ENCODE peak calls at places on chromosomes 11 and 22, in nine cellular contexts. One of them, this sample, is unnamed. For H3K9me3, the result is how much of the 10 kb centered on the place peaks cover.

GRCh38 chr11:48172818-48173609 is 43.6 kb upstream of the OR4B1 start:
- DNase-seq in body of pancreas: peak
- DNase-seq in CD8-positive, alpha-beta T cell: peak
- DNase-seq in IMR-90: peak
- DNase-seq in right lobe of liver: peak
- DNase-seq in neuronal stem cell: peak
- DNase-seq in naive thymus-derived CD4-positive, alpha-beta T cell: peak
- DNase-seq in mesenchymal stem cell: peak
- DNase-seq in gastrocnemius medialis: peak
- DNase-seq in this sample: peak

GRCh38 chr11:19848219-19848618 is 135.6 kb downstream of the NAV2 start:
- DNase-seq in body of pancreas: no peak
- DNase-seq in mesenchymal stem cell: no peak
- DNase-seq in right lobe of liver: no peak
- DNase-seq in naive thymus-derived CD4-positive, alpha-beta T cell: no peak
- DNase-seq in CD8-positive, alpha-beta T cell: no peak
- DNase-seq in neuronal stem cell: peak
- DNase-seq in gastrocnemius medialis: no peak
- DNase-seq in IMR-90: no peak
- DNase-seq in this sample: no peak

GRCh38 chr11:88827018-88827676 is 238.6 kb downstream of the GRM5 start:
- DNase-seq in CD8-positive, alpha-beta T cell: no peak
- DNase-seq in right lobe of liver: no peak
- DNase-seq in IMR-90: no peak
- DNase-seq in mesenchymal stem cell: no peak
- DNase-seq in neuronal stem cell: no peak
- DNase-seq in body of pancreas: no peak
- DNase-seq in naive thymus-derived CD4-positive, alpha-beta T cell: no peak
- DNase-seq in gastrocnemius medialis: no peak
- DNase-seq in this sample: no peak

GRCh38 chr22:50250555-50251471 is at the start of gene HDAC10:
- DNase-seq in right lobe of liver: peak
- DNase-seq in gastrocnemius medialis: peak
- DNase-seq in mesenchymal stem cell: peak
- DNase-seq in naive thymus-derived CD4-positive, alpha-beta T cell: peak
- DNase-seq in CD8-positive, alpha-beta T cell: peak
- DNase-seq in body of pancreas: peak
- DNase-seq in IMR-90: peak
- DNase-seq in neuronal stem cell: peak
- DNase-seq in this sample: peak

GRCh38 chr22:49660794-49661781 is 166.6 kb downstream of the BRD1 start:
- DNase-seq in naive thymus-derived CD4-positive, alpha-beta T cell: no peak
- DNase-seq in IMR-90: no peak
- DNase-seq in mesenchymal stem cell: no peak
- DNase-seq in right lobe of liver: no peak
- DNase-seq in neuronal stem cell: no peak
- DNase-seq in gastrocnemius medialis: no peak
- DNase-seq in CD8-positive, alpha-beta T cell: no peak
- DNase-seq in body of pancreas: no peak
- DNase-seq in this sample: no peak

GRCh38 chr11:71962428-71963038 is 33.7 kb downstream of the RNF121 start:
- DNase-seq in body of pancreas: no peak
- DNase-seq in mesenchymal stem cell: peak
- DNase-seq in CD8-positive, alpha-beta T cell: no peak
- DNase-seq in gastrocnemius medialis: no peak
- DNase-seq in neuronal stem cell: no peak
- DNase-seq in IMR-90: peak
- DNase-seq in right lobe of liver: no peak
- DNase-seq in naive thymus-derived CD4-positive, alpha-beta T cell: no peak
- DNase-seq in this sample: no peak

GRCh38 chr11:97893612-97894011 is 1127.1 kb upstream of the CNTN5 start:
- DNase-seq in body of pancreas: no peak
- DNase-seq in naive thymus-derived CD4-positive, alpha-beta T cell: no peak
- DNase-seq in CD8-positive, alpha-beta T cell: no peak
- DNase-seq in neuronal stem cell: no peak
- DNase-seq in IMR-90: no peak
- DNase-seq in right lobe of liver: no peak
- DNase-seq in mesenchymal stem cell: no peak
- DNase-seq in gastrocnemius medialis: no peak
- DNase-seq in this sample: no peak

GRCh38 chr11:70512716-70513115 is 114.4 kb downstream of the CTTN start:
- DNase-seq in right lobe of liver: no peak
- DNase-seq in IMR-90: no peak
- DNase-seq in naive thymus-derived CD4-positive, alpha-beta T cell: no peak
- DNase-seq in mesenchymal stem cell: no peak
- DNase-seq in gastrocnemius medialis: no peak
- DNase-seq in CD8-positive, alpha-beta T cell: no peak
- DNase-seq in neuronal stem cell: no peak
- DNase-seq in body of pancreas: no peak
- DNase-seq in this sample: no peak

GRCh38 chr11:1005913-1006312 is 30.6 kb downstream of the MUC6 start:
- DNase-seq in CD8-positive, alpha-beta T cell: no peak
- DNase-seq in neuronal stem cell: no peak
- DNase-seq in right lobe of liver: no peak
- DNase-seq in mesenchymal stem cell: no peak
- DNase-seq in IMR-90: no peak
- DNase-seq in naive thymus-derived CD4-positive, alpha-beta T cell: no peak
- DNase-seq in body of pancreas: peak
- DNase-seq in gastrocnemius medialis: peak
- DNase-seq in this sample: no peak

GRCh38 chr11:102323542-102324261 is 6.4 kb downstream of the BIRC3 start:
- DNase-seq in right lobe of liver: no peak
- DNase-seq in mesenchymal stem cell: no peak
- DNase-seq in gastrocnemius medialis: no peak
- DNase-seq in CD8-positive, alpha-beta T cell: no peak
- DNase-seq in IMR-90: peak
- DNase-seq in body of pancreas: no peak
- DNase-seq in naive thymus-derived CD4-positive, alpha-beta T cell: no peak
- DNase-seq in neuronal stem cell: no peak
- DNase-seq in this sample: no peak

GRCh38 chr11:79121351-79121750 is 319.5 kb downstream of the TENM4 start:
- DNase-seq in right lobe of liver: no peak
- DNase-seq in neuronal stem cell: no peak
- DNase-seq in body of pancreas: no peak
- DNase-seq in gastrocnemius medialis: no peak
- DNase-seq in naive thymus-derived CD4-positive, alpha-beta T cell: no peak
- DNase-seq in CD8-positive, alpha-beta T cell: no peak
- DNase-seq in mesenchymal stem cell: no peak
- DNase-seq in IMR-90: peak
- DNase-seq in this sample: peak

DNA sequence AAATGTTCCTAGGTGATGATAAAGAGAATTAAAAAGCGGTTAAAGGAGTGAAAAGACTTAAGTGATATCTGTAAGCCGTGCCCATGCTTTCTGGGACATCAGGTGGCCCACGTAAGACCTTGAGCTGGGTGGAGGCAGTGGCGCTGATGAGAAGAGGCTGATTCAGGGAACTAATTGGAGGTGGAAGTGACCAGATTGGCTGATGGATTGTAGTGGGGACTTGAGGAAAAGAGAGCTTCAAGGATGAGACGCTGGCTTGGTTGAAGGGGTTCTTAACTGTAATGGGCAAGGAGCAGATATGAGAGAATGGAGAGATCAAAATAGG is 69.1 kb upstream of the EP300 start:
- DNase-seq in IMR-90: no peak
- DNase-seq in CD8-positive, alpha-beta T cell: no peak
- DNase-seq in gastrocnemius medialis: no peak
- DNase-seq in neuronal stem cell: no peak
- DNase-seq in naive thymus-derived CD4-positive, alpha-beta T cell: no peak
- DNase-seq in body of pancreas: peak
- DNase-seq in mesenchymal stem cell: no peak
- DNase-seq in right lobe of liver: no peak
- DNase-seq in this sample: peak
- H3K4me3 ChIP-seq in IMR-90: no peak
- H3K4me3 ChIP-seq in CD8-positive, alpha-beta T cell: no peak
- H3K4me3 ChIP-seq in gastrocnemius medialis: no peak
- H3K4me3 ChIP-seq in neuronal stem cell: no peak
- H3K4me3 ChIP-seq in naive thymus-derived CD4-positive, alpha-beta T cell: no peak
- H3K4me3 ChIP-seq in body of pancreas: no peak
- H3K4me3 ChIP-seq in mesenchymal stem cell: no peak
- H3K4me3 ChIP-seq in right lobe of liver: no peak
- H3K4me3 ChIP-seq in this sample: peak

DNA sequence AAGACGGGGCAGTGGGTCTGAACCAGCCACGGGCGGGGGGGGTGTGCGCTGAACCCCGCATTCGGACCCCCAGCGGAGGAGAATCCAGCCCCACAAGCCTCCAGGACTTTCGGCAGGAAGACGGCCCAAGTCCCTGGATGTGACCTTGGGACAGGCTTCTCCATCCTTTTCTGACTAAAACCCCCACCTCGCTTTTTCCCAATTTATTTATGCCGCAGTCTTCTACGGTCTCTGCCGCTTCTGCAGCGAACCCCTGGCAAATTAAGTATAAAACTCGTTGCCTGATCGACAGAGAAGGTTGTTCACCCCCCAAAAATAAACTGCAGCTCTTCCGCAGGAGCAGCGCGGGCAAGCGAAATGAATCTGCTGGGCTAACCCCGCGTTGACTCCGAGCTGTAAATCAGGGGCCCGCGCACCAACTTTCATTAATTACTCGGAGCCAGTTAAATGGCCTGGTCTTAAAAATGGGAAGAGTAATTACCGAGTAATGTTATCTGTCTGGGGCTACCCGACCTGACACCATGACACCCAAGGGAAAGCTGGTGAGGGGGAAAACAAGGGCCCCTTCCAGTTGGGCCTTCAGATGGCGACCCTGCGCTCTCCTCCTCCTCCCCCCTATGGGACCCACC is 6.6 kb downstream of the WT1 start:
- DNase-seq in naive thymus-derived CD4-positive, alpha-beta T cell: no peak
- DNase-seq in mesenchymal stem cell: no peak
- DNase-seq in right lobe of liver: no peak
- DNase-seq in neuronal stem cell: no peak
- DNase-seq in gastrocnemius medialis: no peak
- DNase-seq in body of pancreas: no peak
- DNase-seq in CD8-positive, alpha-beta T cell: no peak
- DNase-seq in IMR-90: no peak
- DNase-seq in this sample: no peak
- H3K9me3 ChIP-seq in naive thymus-derived CD4-positive, alpha-beta T cell: under half
- H3K9me3 ChIP-seq in mesenchymal stem cell: under half
- H3K9me3 ChIP-seq in right lobe of liver: under half
- H3K9me3 ChIP-seq in neuronal stem cell: under half
- H3K9me3 ChIP-seq in gastrocnemius medialis: under half
- H3K9me3 ChIP-seq in body of pancreas: under half
- H3K9me3 ChIP-seq in CD8-positive, alpha-beta T cell: under half
- H3K9me3 ChIP-seq in IMR-90: under half
- H3K9me3 ChIP-seq in this sample: under half

DNA sequence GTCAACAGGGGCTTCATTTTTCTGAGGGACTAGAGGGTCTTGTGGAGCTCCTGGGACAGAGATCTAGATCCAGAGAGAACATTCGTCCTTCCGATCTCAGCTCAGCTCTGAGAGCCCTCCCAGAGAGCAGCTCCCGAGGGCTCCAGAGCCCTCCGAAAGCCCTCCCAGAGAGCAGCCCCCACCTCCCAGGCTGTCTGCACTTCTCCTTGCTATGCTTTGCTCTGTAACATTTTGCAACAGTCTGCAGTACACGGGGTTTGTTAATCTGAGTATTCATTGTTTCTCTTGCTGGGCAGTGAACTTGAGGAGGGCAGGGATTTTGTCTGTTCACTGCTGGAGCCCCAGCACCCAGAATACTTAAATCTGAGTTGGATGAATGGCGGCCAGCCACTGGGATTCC is 2.6 kb downstream of the GGA1 start:
- DNase-seq in neuronal stem cell: no peak
- DNase-seq in IMR-90: no peak
- DNase-seq in naive thymus-derived CD4-positive, alpha-beta T cell: no peak
- DNase-seq in body of pancreas: no peak
- DNase-seq in gastrocnemius medialis: no peak
- DNase-seq in mesenchymal stem cell: no peak
- DNase-seq in right lobe of liver: no peak
- DNase-seq in CD8-positive, alpha-beta T cell: no peak
- DNase-seq in this sample: no peak
- H3K4me3 ChIP-seq in neuronal stem cell: no peak
- H3K4me3 ChIP-seq in IMR-90: no peak
- H3K4me3 ChIP-seq in naive thymus-derived CD4-positive, alpha-beta T cell: no peak
- H3K4me3 ChIP-seq in body of pancreas: no peak
- H3K4me3 ChIP-seq in gastrocnemius medialis: no peak
- H3K4me3 ChIP-seq in mesenchymal stem cell: peak
- H3K4me3 ChIP-seq in right lobe of liver: no peak
- H3K4me3 ChIP-seq in CD8-positive, alpha-beta T cell: no peak
- H3K4me3 ChIP-seq in this sample: no peak

GRCh38 chr22:48305726-48306235 is 1521.9 kb downstream of the BRD1 start:
- DNase-seq in neuronal stem cell: no peak
- DNase-seq in body of pancreas: no peak
- DNase-seq in IMR-90: no peak
- DNase-seq in naive thymus-derived CD4-positive, alpha-beta T cell: no peak
- DNase-seq in right lobe of liver: no peak
- DNase-seq in mesenchymal stem cell: no peak
- DNase-seq in CD8-positive, alpha-beta T cell: no peak
- DNase-seq in gastrocnemius medialis: no peak
- DNase-seq in this sample: no peak

GRCh38 chr22:48309115-48309705 is 1518.5 kb downstream of the BRD1 start:
- DNase-seq in right lobe of liver: no peak
- DNase-seq in gastrocnemius medialis: no peak
- DNase-seq in IMR-90: no peak
- DNase-seq in neuronal stem cell: no peak
- DNase-seq in CD8-positive, alpha-beta T cell: no peak
- DNase-seq in body of pancreas: no peak
- DNase-seq in mesenchymal stem cell: no peak
- DNase-seq in naive thymus-derived CD4-positive, alpha-beta T cell: no peak
- DNase-seq in this sample: no peak

GRCh38 chr22:48307941-48308340 is 1519.7 kb downstream of the BRD1 start:
- DNase-seq in gastrocnemius medialis: no peak
- DNase-seq in CD8-positive, alpha-beta T cell: no peak
- DNase-seq in IMR-90: no peak
- DNase-seq in neuronal stem cell: no peak
- DNase-seq in body of pancreas: no peak
- DNase-seq in right lobe of liver: no peak
- DNase-seq in mesenchymal stem cell: no peak
- DNase-seq in naive thymus-derived CD4-positive, alpha-beta T cell: no peak
- DNase-seq in this sample: no peak

GRCh38 chr22:48306284-48306683 is 1521.4 kb downstream of the BRD1 start:
- DNase-seq in gastrocnemius medialis: no peak
- DNase-seq in mesenchymal stem cell: no peak
- DNase-seq in IMR-90: no peak
- DNase-seq in body of pancreas: no peak
- DNase-seq in neuronal stem cell: no peak
- DNase-seq in naive thymus-derived CD4-positive, alpha-beta T cell: no peak
- DNase-seq in CD8-positive, alpha-beta T cell: no peak
- DNase-seq in right lobe of liver: no peak
- DNase-seq in this sample: no peak

DNA sequence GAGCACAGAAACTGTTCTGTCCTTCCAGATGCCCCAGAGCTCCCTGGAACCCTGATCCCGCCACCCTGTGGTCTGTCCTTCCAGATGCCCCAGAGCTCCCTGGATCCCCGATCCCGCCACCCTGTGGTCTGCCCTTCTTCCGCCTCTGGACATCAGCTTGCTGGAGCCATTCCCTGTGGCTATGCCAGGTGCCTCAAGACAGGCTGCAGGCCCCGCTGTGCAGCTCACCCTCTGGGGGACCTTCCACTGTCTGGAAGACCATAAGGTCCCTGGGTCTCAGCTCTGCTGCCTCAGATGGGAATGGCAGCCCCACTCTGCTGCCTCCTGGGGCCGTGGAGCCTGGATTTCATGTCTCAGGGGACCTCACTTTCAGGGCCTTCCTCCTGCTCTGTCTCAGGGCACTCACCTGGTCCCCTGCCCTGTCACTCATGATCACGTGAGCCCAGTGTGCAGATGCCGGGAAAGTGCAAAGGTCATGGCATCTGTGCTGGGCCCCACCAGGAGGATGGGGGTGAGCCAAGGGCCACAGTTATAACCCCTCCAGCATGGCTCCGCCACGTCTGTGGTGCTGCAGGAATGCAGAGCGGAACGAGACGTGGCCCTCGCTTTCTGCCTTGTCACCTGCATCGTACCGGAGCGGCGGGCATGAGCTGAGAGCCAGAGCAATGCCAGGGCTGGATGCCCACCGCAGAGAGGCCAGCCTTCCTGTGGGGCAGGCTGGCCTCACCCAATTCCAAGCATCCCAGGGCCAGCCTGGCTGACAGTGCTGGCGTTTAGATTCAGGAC is 1520.7 kb downstream of the BRD1 start:
- DNase-seq in neuronal stem cell: no peak
- DNase-seq in body of pancreas: no peak
- DNase-seq in mesenchymal stem cell: no peak
- DNase-seq in naive thymus-derived CD4-positive, alpha-beta T cell: no peak
- DNase-seq in CD8-positive, alpha-beta T cell: no peak
- DNase-seq in gastrocnemius medialis: no peak
- DNase-seq in right lobe of liver: no peak
- DNase-seq in IMR-90: no peak
- DNase-seq in this sample: no peak
- H3K9me3 ChIP-seq in neuronal stem cell: under half
- H3K9me3 ChIP-seq in body of pancreas: under half
- H3K9me3 ChIP-seq in mesenchymal stem cell: under half
- H3K9me3 ChIP-seq in naive thymus-derived CD4-positive, alpha-beta T cell: under half
- H3K9me3 ChIP-seq in CD8-positive, alpha-beta T cell: under half
- H3K9me3 ChIP-seq in gastrocnemius medialis: under half
- H3K9me3 ChIP-seq in right lobe of liver: under half
- H3K9me3 ChIP-seq in IMR-90: half or more
- H3K9me3 ChIP-seq in this sample: under half

This sample was measured in WERI-Rb-1.